ENCODE peak calls at places on chromosomes 6 and 20, in ten cellular contexts. F is stimulated activated CD4-positive, alpha-beta T cell treated with anti-CD3 and anti-CD28 coated beads, Interleukin-4, amount 100 ng/mL, for 1 hour; D is NCI-H2029 treated with DMSO at 0.1 percent for 48 hours; J is AG20443; G is astrocyte; I is cardiac fibroblast; E is ureter; N is endothelial cell of umbilical vein; P is KBM-7; Y is NCI-H226. A is an unnamed sample.
A peak's percentile ranks its signal among the peaks of the same experiment; 100 is the strongest.

GRCh38 chr6:155171747-155172191 is 92.0 kb upstream of the CLDN20 start:
- DNase-seq in F (no peak), D (no peak), J (no peak), G (peak; percentile 85), I (no peak), E (no peak), N (peak; percentile 85), P (no peak), Y (peak; percentile 33), A (no peak)

GRCh38 chr6:4888841-4889240 is 112.6 kb downstream of the CDYL start:
- DNase-seq in F (no peak), D (no peak), J (no peak), G (no peak), I (no peak), E (no peak), N (no peak), P (no peak), Y (peak; percentile 22), A (no peak)

GRCh38 chr6:11711994-11712698 is 66.5 kb downstream of the ADTRP start:
- DNase-seq in F (no peak), D (no peak), J (no peak), G (peak; percentile 22), I (no peak), E (no peak), N (no peak), P (no peak), Y (no peak), A (no peak)

GRCh38 chr20:63645218-63645617 is 8.0 kb downstream of the STMN3 start:
- DNase-seq in F (no peak), D (no peak), J (no peak), G (no peak), I (no peak), E (no peak), N (no peak), P (no peak), Y (no peak), A (no peak)

GRCh38 chr6:159819932-159820640 is 20.0 kb downstream of the PNLDC1 start:
- DNase-seq in F (peak; percentile 33), D (no peak), J (no peak), G (no peak), I (no peak), E (no peak), N (no peak), P (peak; percentile 94), Y (no peak), A (no peak)

GRCh38 chr20:36467076-36467999 is 74.0 kb upstream of the MYL9 start:
- DNase-seq in F (peak; percentile 47), D (peak; percentile 81), J (peak; percentile 74), G (no peak), I (peak; percentile 75), E (peak; percentile 62), N (peak; percentile 64), P (peak; percentile 32), Y (peak; percentile 90), A (peak; percentile 75)

GRCh38 chr20:59850018-59850641 is 83.3 kb downstream of the SYCP2 start:
- DNase-seq in F (no peak), D (peak; percentile 78), J (peak; percentile 44), G (peak; percentile 9), I (peak; percentile 63), E (no peak), N (peak; percentile 22), P (peak; percentile 52), Y (no peak), A (no peak)

GRCh38 chr20:46767127-46767761 is 57.8 kb downstream of the SLC2A10 start:
- DNase-seq in F (no peak), D (peak; percentile 77), J (peak; percentile 57), G (no peak), I (peak; percentile 58), E (no peak), N (peak; percentile 25), P (peak; percentile 16), Y (peak; percentile 12), A (no peak)

GRCh38 chr20:62647521-62648317 is 5.4 kb downstream of the SLCO4A1 start:
- DNase-seq in F (no peak), D (no peak), J (no peak), G (no peak), I (no peak), E (no peak), N (no peak), P (no peak), Y (no peak), A (peak; percentile 61)

GRCh38 chr6:56450882-56451739 is 191.6 kb downstream of the DST start:
- DNase-seq in F (no peak), D (no peak), J (no peak), G (peak; percentile 42), I (peak; percentile 72), E (peak; percentile 83), N (peak; percentile 43), P (no peak), Y (peak; percentile 67), A (peak; percentile 82)

GRCh38 chr20:17969884-17970409 is 1.1 kb downstream of the MGME1 start:
- DNase-seq in F (no peak), D (no peak), J (peak; percentile 44), G (no peak), I (peak; percentile 80), E (peak; percentile 48), N (peak; percentile 77), P (peak; percentile 93), Y (peak; percentile 33), A (peak; percentile 47)

GRCh38 chr20:53827996-53828672 is 234.5 kb upstream of the ZNF217 start:
- DNase-seq in F (no peak), D (no peak), J (peak; percentile 58), G (peak; percentile 96), I (peak; percentile 100), E (no peak), N (peak; percentile 98), P (no peak), Y (no peak), A (no peak)

GRCh38 chr20:61324906-61325305 is 72.8 kb downstream of the CDH4 start:
- DNase-seq in F (no peak), D (no peak), J (no peak), G (no peak), I (no peak), E (no peak), N (no peak), P (no peak), Y (no peak), A (no peak)

GRCh38 chr20:56710577-56711465 is 81.7 kb downstream of the TFAP2C start:
- DNase-seq in F (no peak), D (no peak), J (peak; percentile 33), G (peak; percentile 71), I (peak; percentile 4), E (no peak), N (no peak), P (no peak), Y (no peak), A (no peak)

GRCh38 chr20:56171087-56172012 is 77.2 kb upstream of the MC3R start:
- DNase-seq in F (no peak), D (no peak), J (no peak), G (no peak), I (peak; percentile 7), E (no peak), N (no peak), P (no peak), Y (peak; percentile 27), A (no peak)

GRCh38 chr6:27019651-27020552 is 227.6 kb upstream of the PRSS16 start:
- DNase-seq in F (peak; percentile 47), D (peak; percentile 88), J (peak; percentile 94), G (peak; percentile 92), I (peak; percentile 97), E (peak; percentile 92), N (peak; percentile 69), P (no peak), Y (peak; percentile 88), A (peak; percentile 86)

GRCh38 chr6:35754452-35755321 is 17.9 kb downstream of the ARMC12 start:
- DNase-seq in F (no peak), D (peak; percentile 95), J (no peak), G (no peak), I (no peak), E (no peak), N (no peak), P (no peak), Y (no peak), A (no peak)

GRCh38 chr6:47076422-47077344 is 34.6 kb upstream of the ADGRF1 start:
- DNase-seq in F (no peak), D (no peak), J (no peak), G (no peak), I (no peak), E (peak; percentile 62), N (no peak), P (peak; percentile 32), Y (no peak), A (no peak)

GRCh38 chr6:12196326-12196936 is 93.7 kb upstream of the EDN1 start:
- DNase-seq in F (no peak), D (peak; percentile 9), J (peak; percentile 35), G (peak; percentile 83), I (peak; percentile 49), E (no peak), N (peak; percentile 10), P (no peak), Y (peak; percentile 79), A (no peak)

GRCh38 chr6:81480139-81480538 is 272.3 kb downstream of the TENT5A start:
- DNase-seq in F (no peak), D (no peak), J (no peak), G (peak; percentile 50), I (peak; percentile 23), E (no peak), N (no peak), P (no peak), Y (peak; percentile 12), A (no peak)

GRCh38 chr6:14664112-14664592 is 546.6 kb downstream of the CD83 start:
- DNase-seq in F (no peak), D (no peak), J (no peak), G (no peak), I (no peak), E (no peak), N (no peak), P (no peak), Y (no peak), A (no peak)

GRCh38 chr6:18022398-18023231 is 35.2 kb upstream of the KIF13A start:
- DNase-seq in F (no peak), D (no peak), J (peak; percentile 82), G (peak; percentile 80), I (peak; percentile 78), E (no peak), N (peak; percentile 13), P (no peak), Y (peak; percentile 89), A (no peak)

GRCh38 chr6:54335871-54336270 is 27.6 kb downstream of the TINAG start:
- DNase-seq in F (no peak), D (no peak), J (peak; percentile 83), G (peak; percentile 99), I (peak; percentile 89), E (no peak), N (peak; percentile 99), P (no peak), Y (peak; percentile 98), A (no peak)

GRCh38 chr6:14953806-14954205 is 292.1 kb upstream of the JARID2 start:
- DNase-seq in F (no peak), D (no peak), J (no peak), G (no peak), I (no peak), E (no peak), N (no peak), P (no peak), Y (no peak), A (no peak)